ENCODE peak calls at places on chromosome 11, in seven cellular contexts. W, F, P, X, C, S and Y are unnamed samples.

GRCh38 chr11:69372589-69373250 is 78.8 kb downstream of the MYEOV start:
- DNase-seq in W (no peak), F (no peak), P (peak; percentile 4), X (no peak), C (no peak), S (peak; percentile 4), Y (no peak)

GRCh38 chr11:22624742-22625447 is 728 bp downstream of the FANCF start:
- DNase-seq in W (peak; percentile 84), F (peak; percentile 34), P (peak; percentile 49), X (peak; percentile 23), C (peak; percentile 63), S (peak; percentile 56), Y (no peak)

GRCh38 chr11:76347391-76347790 is 33.5 kb downstream of the THAP12 start:
- DNase-seq in W (no peak), F (no peak), P (no peak), X (no peak), C (no peak), S (no peak), Y (no peak)

GRCh38 chr11:17610402-17610894 is 63.4 kb downstream of the OTOG start:
- DNase-seq in W (peak; percentile 56), F (no peak), P (no peak), X (no peak), C (no peak), S (no peak), Y (no peak)

GRCh38 chr11:110433393-110434333 is 3.9 kb downstream of the FDX1 start:
- DNase-seq in W (no peak), F (no peak), P (no peak), X (no peak), C (peak; percentile 47), S (no peak), Y (no peak)

GRCh38 chr11:57901756-57902155 is 121.9 kb upstream of the OR9Q1 start:
- DNase-seq in W (no peak), F (no peak), P (no peak), X (peak; percentile 4), C (no peak), S (no peak), Y (no peak)

GRCh38 chr11:24635588-24636290 is 138.9 kb downstream of the LUZP2 start:
- DNase-seq in W (no peak), F (no peak), P (no peak), X (no peak), C (no peak), S (no peak), Y (no peak)

GRCh38 chr11:106457727-106458126 is 380.3 kb downstream of the AASDHPPT start:
- DNase-seq in W (no peak), F (no peak), P (no peak), X (no peak), C (no peak), S (no peak), Y (no peak)

GRCh38 chr11:126423743-126424142 is 68.3 kb downstream of the ST3GAL4 start:
- DNase-seq in W (no peak), F (no peak), P (no peak), X (no peak), C (no peak), S (no peak), Y (no peak)

GRCh38 chr11:90532125-90532524 is 309.3 kb upstream of the CHORDC1 start:
- DNase-seq in W (no peak), F (no peak), P (no peak), X (no peak), C (no peak), S (no peak), Y (no peak)

GRCh38 chr11:133149698-133150097 is 382.6 kb downstream of the OPCML start:
- DNase-seq in W (no peak), F (no peak), P (no peak), X (no peak), C (no peak), S (no peak), Y (no peak)

GRCh38 chr11:64969209-64969608 is 2.7 kb downstream of the MAJIN start:
- DNase-seq in W (no peak), F (no peak), P (no peak), X (no peak), C (peak; percentile 31), S (no peak), Y (no peak)

GRCh38 chr11:66720223-66720898 is 8.7 kb downstream of the SPTBN2 start:
- DNase-seq in W (peak; percentile 80), F (peak; percentile 49), P (no peak), X (no peak), C (peak; percentile 38), S (no peak), Y (no peak)

GRCh38 chr11:68200639-68201038 is 12.5 kb downstream of the KMT5B start:
- DNase-seq in W (no peak), F (no peak), P (no peak), X (no peak), C (no peak), S (no peak), Y (no peak)

GRCh38 chr11:112584674-112585073 is 324.0 kb upstream of the PLET1 start:
- DNase-seq in W (no peak), F (no peak), P (no peak), X (no peak), C (no peak), S (no peak), Y (peak; percentile 13)

GRCh38 chr11:130916910-130917309 is 631 bp upstream of the SNX19 start:
- DNase-seq in W (no peak), F (no peak), P (no peak), X (no peak), C (no peak), S (no peak), Y (no peak)

GRCh38 chr11:19677380-19678080 is 35.1 kb upstream of the NAV2 start:
- DNase-seq in W (no peak), F (no peak), P (no peak), X (no peak), C (no peak), S (no peak), Y (no peak)

GRCh38 chr11:16792426-16792825 is 54.0 kb downstream of the C11orf58 start:
- DNase-seq in W (no peak), F (no peak), P (no peak), X (no peak), C (peak; percentile 52), S (no peak), Y (no peak)

GRCh38 chr11:94011478-94011877 is 9.7 kb upstream of the HEPHL1 start:
- DNase-seq in W (no peak), F (no peak), P (no peak), X (no peak), C (no peak), S (no peak), Y (no peak)

GRCh38 chr11:61918251-61919112 is 1.1 kb upstream of the RAB3IL1 start:
- DNase-seq in W (no peak), F (no peak), P (no peak), X (no peak), C (no peak), S (peak; percentile 64), Y (no peak)

GRCh38 chr11:61919841-61920631 is 2.7 kb upstream of the RAB3IL1 start:
- DNase-seq in W (no peak), F (no peak), P (no peak), X (no peak), C (no peak), S (peak; percentile 15), Y (no peak)

GRCh38 chr11:61921446-61921845 is 4.1 kb upstream of the RAB3IL1 start:
- DNase-seq in W (no peak), F (no peak), P (no peak), X (no peak), C (no peak), S (no peak), Y (no peak)

GRCh38 chr11:61917357-61918109 is at the start of gene RAB3IL1:
- DNase-seq in W (peak; percentile 77), F (peak; percentile 14), P (peak; percentile 79), X (no peak), C (peak; percentile 20), S (peak; percentile 78), Y (no peak)

GRCh38 chr11:61919113-61919840 is 1.9 kb upstream of the RAB3IL1 start:
- DNase-seq in W (no peak), F (no peak), P (no peak), X (no peak), C (no peak), S (no peak), Y (no peak)
- H3K27me3 ChIP-seq in W (peaks cover 5% of the 10 kb centered on the region), F (peaks cover 26% of the 10 kb centered on the region), P (no peaks in the 10 kb centered on the region), X (peaks cover 71% of the 10 kb centered on the region), C (peaks cover 25% of the 10 kb centered on the region), S (peaks cover 10% of the 10 kb centered on the region), Y (peaks cover 4% of the 10 kb centered on the region)

GRCh38 chr11:8639655-8640054 is 42.8 kb downstream of the TRIM66 start:
- DNase-seq in W (no peak), F (no peak), P (no peak), X (no peak), C (no peak), S (no peak), Y (no peak)

GRCh38 chr11:8631395-8632110 is 37.5 kb upstream of the STK33 start:
- DNase-seq in W (no peak), F (no peak), P (no peak), X (no peak), C (no peak), S (no peak), Y (no peak)

GRCh38 chr11:8638300-8638699 is 44.2 kb downstream of the TRIM66 start:
- DNase-seq in W (no peak), F (no peak), P (no peak), X (no peak), C (no peak), S (no peak), Y (no peak)

GRCh38 chr11:8636127-8636526 is 42.1 kb upstream of the STK33 start:
- DNase-seq in W (no peak), F (no peak), P (no peak), X (no peak), C (no peak), S (no peak), Y (no peak)

DNA sequence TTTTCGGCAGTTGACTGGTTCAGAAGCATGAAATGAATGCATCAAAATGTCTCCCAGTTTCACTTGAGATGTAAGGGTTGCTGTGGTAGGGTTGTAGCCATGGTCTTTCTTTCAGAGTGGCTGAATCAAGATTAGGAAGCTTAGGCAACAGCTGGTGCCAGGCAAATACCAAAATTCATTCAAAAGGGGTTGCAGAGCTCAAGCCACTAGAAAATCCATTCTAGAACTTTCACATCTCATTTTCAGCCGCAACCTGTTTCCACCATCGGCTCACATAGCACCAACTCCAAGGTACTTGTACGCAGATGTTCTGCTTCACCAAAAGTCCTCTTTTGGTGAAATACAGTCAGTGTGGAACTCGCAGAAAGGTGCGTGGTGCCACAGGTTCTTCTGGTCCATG is 40.5 kb upstream of the STK33 start:
- DNase-seq in W (no peak), F (no peak), P (no peak), X (no peak), C (no peak), S (no peak), Y (no peak)
- H3K4me3 ChIP-seq in W (no peak overlapping the region), F (no peak overlapping the region), P (no peak overlapping the region), X (no peak overlapping the region), C (no peak overlapping the region), S (no peak overlapping the region), Y (no peak overlapping the region)

GRCh38 chr11:123137496-123138270 is 57.4 kb downstream of the CLMP start:
- DNase-seq in W (peak; percentile 79), F (no peak), P (peak; percentile 76), X (no peak), C (peak; percentile 33), S (peak; percentile 89), Y (no peak)
- TF ChIP-seq CTCF in W (no peak), F (no peak), P (no peak), X (no peak), C (no peak), S (no peak), Y (no peak)

DNA sequence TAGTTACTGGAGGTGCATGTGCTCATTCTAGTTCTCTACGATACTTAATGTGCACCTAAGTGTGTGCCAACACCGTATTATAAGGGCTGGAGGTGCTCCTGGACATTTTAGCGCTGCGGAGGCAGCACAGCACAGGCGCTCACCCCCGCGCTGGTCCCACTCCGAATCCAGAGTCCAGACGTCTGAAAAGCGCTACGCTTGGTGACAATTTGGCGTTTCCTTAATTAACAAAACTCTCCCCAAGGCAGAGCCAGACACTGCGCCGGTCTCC is 1.3 kb downstream of the WT1 start:
- DNase-seq in W (no peak), F (no peak), P (no peak), X (no peak), C (no peak), S (no peak), Y (no peak)
- H3K27me3 ChIP-seq in W (peaks cover 100% of the 10 kb centered on the region), F (no peaks in the 10 kb centered on the region), P (peaks cover 99% of the 10 kb centered on the region), X (peaks cover 100% of the 10 kb centered on the region), C (peaks cover 92% of the 10 kb centered on the region), S (peaks cover 100% of the 10 kb centered on the region), Y (no peaks in the 10 kb centered on the region)